ENCODE peak calls at places on chromosomes 6 and 20, in seven cellular contexts. S is RWPE2, V is adrenal gland, R is MM.1S, Y is esophagus squamous epithelium, D is GM23338, C is cardiac muscle cell. T is an unnamed sample.

GRCh38 chr6:117605169-117605826 is 3.0 kb upstream of the GOPC start:
- DNase-seq in S (no peak), V (peak; percentile 32), R (peak; percentile 85), Y (no peak), D (peak; percentile 75), C (peak; percentile 68), T (peak; percentile 80)

GRCh38 chr6:7680393-7681075 is 45.4 kb upstream of the BMP6 start:
- DNase-seq in S (no peak), V (no peak), R (no peak), Y (no peak), D (peak; percentile 21), C (no peak), T (no peak)

GRCh38 chr6:159608961-159609673 is 83.9 kb downstream of the SOD2 start:
- DNase-seq in S (no peak), V (no peak), R (peak; percentile 8), Y (no peak), D (peak; percentile 79), C (no peak), T (peak; percentile 31)

GRCh38 chr6:56279346-56280080 is 32.1 kb upstream of the COL21A1 start:
- DNase-seq in S (no peak), V (no peak), R (no peak), Y (no peak), D (no peak), C (no peak), T (no peak)

GRCh38 chr6:153032255-153032882 is 29.9 kb upstream of the MTRF1L start:
- DNase-seq in S (no peak), V (no peak), R (peak; percentile 29), Y (no peak), D (peak; percentile 44), C (peak; percentile 12), T (peak; percentile 59)

GRCh38 chr6:47484616-47485015 is 7.0 kb downstream of the CD2AP start:
- DNase-seq in S (no peak), V (no peak), R (no peak), Y (no peak), D (no peak), C (no peak), T (no peak)

GRCh38 chr20:57656252-57656820 is 36.1 kb upstream of the ZBP1 start:
- DNase-seq in S (peak; percentile 82), V (peak; percentile 10), R (no peak), Y (no peak), D (no peak), C (no peak), T (no peak)

GRCh38 chr6:31791324-31792089 is 4.0 kb downstream of the VARS1 start:
- DNase-seq in S (no peak), V (peak; percentile 40), R (no peak), Y (no peak), D (peak; percentile 90), C (peak; percentile 78), T (peak; percentile 52)

DNA sequence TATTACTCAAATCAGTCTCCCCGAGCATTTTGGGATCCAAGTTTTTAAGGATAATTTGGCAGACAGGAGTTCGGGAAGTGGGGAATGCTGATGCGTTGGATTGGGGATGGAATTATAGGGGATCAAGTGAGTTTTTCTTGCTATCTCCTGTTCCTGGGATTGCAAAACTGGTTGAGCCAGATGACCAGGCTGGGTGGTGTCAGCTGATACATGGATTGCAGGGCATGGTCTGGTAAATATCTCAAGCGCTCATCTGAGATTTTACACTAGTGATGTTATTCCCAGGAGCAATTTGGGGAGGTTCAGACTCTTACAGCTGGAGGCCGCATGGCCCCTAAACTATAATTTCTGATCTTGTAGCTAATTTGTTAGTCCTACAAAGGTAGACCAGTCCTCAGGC is 54.7 kb downstream of the ENPP1 start:
- DNase-seq in S (no peak), V (no peak), R (no peak), Y (no peak), D (no peak), C (no peak), T (no peak)
- H3K4me1 ChIP-seq in S (peaks cover 13% of the 10 kb centered on the region), V (peaks cover 8% of the 10 kb centered on the region), R (peaks cover 9% of the 10 kb centered on the region), Y (no peaks in the 10 kb centered on the region), D (peaks cover 20% of the 10 kb centered on the region), C (no peaks in the 10 kb centered on the region), T (peaks cover 12% of the 10 kb centered on the region)

GRCh38 chr6:157985378-157986155 is 3.9 kb downstream of the SYNJ2 start:
- DNase-seq in S (peak; percentile 15), V (no peak), R (no peak), Y (no peak), D (peak; percentile 40), C (no peak), T (peak; percentile 85)
- H3K4me1 ChIP-seq in S (peaks cover 8% of the 10 kb centered on the region), V (peaks cover 42% of the 10 kb centered on the region), R (no peaks in the 10 kb centered on the region), Y (peaks cover 30% of the 10 kb centered on the region), D (peaks cover 37% of the 10 kb centered on the region), C (no peaks in the 10 kb centered on the region), T (peaks cover 49% of the 10 kb centered on the region)

GRCh38 chr6:144660545-144660944 is 375.4 kb downstream of the UTRN start:
- DNase-seq in S (no peak), V (no peak), R (no peak), Y (no peak), D (no peak), C (no peak), T (peak; percentile 7)

GRCh38 chr6:144659202-144659731 is 374.1 kb downstream of the UTRN start:
- DNase-seq in S (no peak), V (peak; percentile 31), R (peak; percentile 43), Y (no peak), D (peak; percentile 83), C (peak; percentile 55), T (peak; percentile 79)

GRCh38 chr6:144657691-144658090 is 372.6 kb downstream of the UTRN start:
- DNase-seq in S (no peak), V (no peak), R (no peak), Y (no peak), D (peak; percentile 85), C (no peak), T (peak; percentile 65)

GRCh38 chr6:144661101-144661806 is 376.1 kb downstream of the UTRN start:
- DNase-seq in S (no peak), V (no peak), R (no peak), Y (no peak), D (peak; percentile 78), C (no peak), T (peak; percentile 52)

GRCh38 chr6:144659735-144660246 is 374.7 kb downstream of the UTRN start:
- DNase-seq in S (no peak), V (no peak), R (no peak), Y (no peak), D (no peak), C (no peak), T (peak; percentile 69)
- H3K4me1 ChIP-seq in S (peaks cover 17% of the 10 kb centered on the region), V (peaks cover 23% of the 10 kb centered on the region), R (no peaks in the 10 kb centered on the region), Y (peaks cover 4% of the 10 kb centered on the region), D (peaks cover 89% of the 10 kb centered on the region), C (peaks cover 8% of the 10 kb centered on the region), T (peaks cover 36% of the 10 kb centered on the region)

GRCh38 chr20:17965042-17965697 is 3.4 kb downstream of the SNX5 start:
- DNase-seq in S (no peak), V (no peak), R (no peak), Y (no peak), D (peak; percentile 17), C (no peak), T (peak; percentile 19)

GRCh38 chr20:17963114-17963897 is 5.3 kb downstream of the SNX5 start:
- DNase-seq in S (no peak), V (no peak), R (no peak), Y (no peak), D (no peak), C (no peak), T (no peak)

GRCh38 chr20:17964632-17965031 is 4.0 kb downstream of the SNX5 start:
- DNase-seq in S (no peak), V (no peak), R (no peak), Y (no peak), D (no peak), C (no peak), T (peak; percentile 12)

GRCh38 chr20:17961600-17961965 is 7.0 kb downstream of the SNX5 start:
- DNase-seq in S (no peak), V (no peak), R (no peak), Y (no peak), D (no peak), C (no peak), T (no peak)

GRCh38 chr20:17964073-17964472 is 4.5 kb downstream of the SNX5 start:
- DNase-seq in S (no peak), V (no peak), R (no peak), Y (no peak), D (no peak), C (no peak), T (no peak)
- H3K4me1 ChIP-seq in S (peaks cover 39% of the 10 kb centered on the region), V (peaks cover 75% of the 10 kb centered on the region), R (peaks cover 60% of the 10 kb centered on the region), Y (peaks cover 32% of the 10 kb centered on the region), D (peaks cover 72% of the 10 kb centered on the region), C (peaks cover 40% of the 10 kb centered on the region), T (peaks cover 38% of the 10 kb centered on the region)

GRCh38 chr6:38797391-38797790 is 82.3 kb downstream of the DNAH8 start:
- DNase-seq in S (no peak), V (no peak), R (no peak), Y (no peak), D (no peak), C (no peak), T (no peak)
- H3K4me1 ChIP-seq in S (peaks cover 28% of the 10 kb centered on the region), V (no peaks in the 10 kb centered on the region), R (no peaks in the 10 kb centered on the region), Y (no peaks in the 10 kb centered on the region), D (no peaks in the 10 kb centered on the region), C (no peaks in the 10 kb centered on the region), T (peaks cover 6% of the 10 kb centered on the region)

GRCh38 chr20:38827770-38828281 is 22.3 kb downstream of the PPP1R16B start:
- DNase-seq in S (no peak), V (no peak), R (no peak), Y (no peak), D (no peak), C (no peak), T (no peak)

GRCh38 chr20:38828514-38829295 is 23.2 kb downstream of the PPP1R16B start:
- DNase-seq in S (no peak), V (no peak), R (no peak), Y (no peak), D (no peak), C (no peak), T (no peak)

GRCh38 chr20:38830356-38830755 is 24.9 kb downstream of the PPP1R16B start:
- DNase-seq in S (no peak), V (no peak), R (no peak), Y (no peak), D (no peak), C (no peak), T (no peak)

GRCh38 chr20:38831049-38831691 is 25.7 kb downstream of the PPP1R16B start:
- DNase-seq in S (no peak), V (no peak), R (no peak), Y (no peak), D (no peak), C (no peak), T (no peak)

GRCh38 chr20:38829296-38829875 is 23.9 kb downstream of the PPP1R16B start:
- DNase-seq in S (no peak), V (no peak), R (no peak), Y (no peak), D (no peak), C (no peak), T (no peak)
- H3K4me1 ChIP-seq in S (peaks cover 11% of the 10 kb centered on the region), V (peaks cover 6% of the 10 kb centered on the region), R (peaks cover 45% of the 10 kb centered on the region), Y (peaks cover 4% of the 10 kb centered on the region), D (peaks cover 20% of the 10 kb centered on the region), C (peaks cover 12% of the 10 kb centered on the region), T (peaks cover 30% of the 10 kb centered on the region)

DNA sequence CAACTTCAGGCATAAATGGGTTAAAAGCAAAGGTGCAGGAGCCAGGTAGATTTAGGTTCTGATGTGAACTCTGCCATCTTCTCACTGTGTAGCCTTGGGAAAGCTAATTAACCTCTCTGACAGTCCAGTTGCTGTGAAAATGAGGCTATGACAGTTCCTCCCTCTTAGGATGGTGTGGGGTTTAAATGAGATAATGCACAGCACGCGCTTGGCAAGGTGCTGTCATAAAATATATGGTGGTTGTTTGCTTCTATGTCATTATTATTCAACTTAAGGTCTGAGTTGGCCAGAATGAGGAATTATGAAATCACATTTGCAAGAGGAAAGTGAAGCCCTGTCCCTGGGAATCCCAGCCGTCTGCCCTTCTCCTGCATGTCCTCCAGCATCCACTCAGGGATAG is 15.5 kb upstream of the BCAS1 start:
- DNase-seq in S (no peak), V (no peak), R (no peak), Y (no peak), D (no peak), C (no peak), T (no peak)
- H3K4me1 ChIP-seq in S (no peaks in the 10 kb centered on the region), V (no peaks in the 10 kb centered on the region), R (peaks cover 4% of the 10 kb centered on the region), Y (no peaks in the 10 kb centered on the region), D (no peaks in the 10 kb centered on the region), C (no peaks in the 10 kb centered on the region), T (peaks cover 6% of the 10 kb centered on the region)